ENCODE peak calls at places on chromosomes 16 and 17, in seven cellular contexts. R is adrenal gland, L is HepG2, U is esophagus muscularis mucosa, V is A549, X is Panc1, Z is stomach. N is an unnamed sample.

GRCh38 chr16:87080571-87081167 is 236.5 kb downstream of the C16orf95 start:
- DNase-seq in V (no peak), U (no peak), X (no peak), L (no peak), R (no peak), Z (no peak), N (no peak)

GRCh38 chr17:1762906-1763829 is 1.3 kb downstream of the SERPINF1 start:
- DNase-seq in X (no peak), V (no peak), U (no peak), R (no peak), Z (no peak), L (peak; percentile 99), N (peak; percentile 39)

GRCh38 chr17:59783221-59784016 is 76.0 kb downstream of the VMP1 start:
- DNase-seq in Z (no peak), X (no peak), R (no peak), L (no peak), U (no peak), V (peak; percentile 58), N (peak; percentile 75)

GRCh38 chr17:1813088-1813487 is 16.6 kb downstream of the SMYD4 start:
- DNase-seq in L (no peak), R (no peak), V (no peak), X (no peak), Z (no peak), U (no peak), N (no peak)

GRCh38 chr16:89431158-89431584 is 59.2 kb downstream of the ANKRD11 start:
- DNase-seq in L (no peak), R (no peak), Z (peak; percentile 50), X (no peak), V (peak; percentile 52), U (no peak), N (no peak)

GRCh38 chr16:68954871-68955635 is 111.7 kb downstream of the TANGO6 start:
- DNase-seq in X (no peak), Z (no peak), U (no peak), V (no peak), R (no peak), L (no peak), N (no peak)

GRCh38 chr16:72536673-72537435 is 364.9 kb upstream of the PMFBP1 start:
- DNase-seq in L (no peak), U (no peak), R (no peak), X (no peak), Z (no peak), V (no peak), N (no peak)

GRCh38 chr16:4391635-4392381 is 20.2 kb downstream of the VASN start:
- DNase-seq in L (no peak), U (no peak), Z (no peak), V (no peak), R (no peak), X (no peak), N (no peak)

GRCh38 chr17:49013311-49014205 is 16.4 kb downstream of the IGF2BP1 start:
- DNase-seq in Z (no peak), R (no peak), V (no peak), L (no peak), X (no peak), U (peak; percentile 90), N (no peak)
- H3K4me1 ChIP-seq in Z (peaks cover 31% of the 10 kb centered on the region), R (no peaks in the 10 kb centered on the region), V (peaks cover 85% of the 10 kb centered on the region), L (peaks cover 97% of the 10 kb centered on the region), X (peaks cover 26% of the 10 kb centered on the region), U (peaks cover 25% of the 10 kb centered on the region), N (peaks cover 5% of the 10 kb centered on the region)

DNA sequence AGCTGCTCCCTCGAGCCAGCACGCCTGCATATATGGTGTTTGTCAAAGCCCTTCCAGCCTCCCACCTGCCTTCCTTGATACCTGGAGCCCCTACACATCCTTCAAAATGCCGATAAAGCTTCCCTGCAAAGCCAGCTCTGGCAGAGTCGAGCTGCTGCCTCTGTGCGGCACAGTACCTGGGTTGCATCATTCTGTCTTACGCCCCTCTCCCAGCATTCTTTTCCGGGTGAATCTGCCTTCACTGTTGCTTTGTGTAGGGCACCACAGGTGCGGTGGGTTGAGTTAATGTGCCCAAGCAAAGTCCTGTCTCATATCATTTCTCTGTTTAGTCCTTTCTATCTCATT is 8.6 kb upstream of the CD300E start:
- DNase-seq in Z (no peak), L (no peak), X (no peak), U (no peak), R (no peak), V (no peak), N (no peak)
- H3K27ac ChIP-seq in Z (no peak overlapping the region), L (no peak overlapping the region), X (no peak overlapping the region), U (no peak overlapping the region), R (no peak overlapping the region), V (peak overlapping the region; percentile 17), N (no peak overlapping the region)

DNA sequence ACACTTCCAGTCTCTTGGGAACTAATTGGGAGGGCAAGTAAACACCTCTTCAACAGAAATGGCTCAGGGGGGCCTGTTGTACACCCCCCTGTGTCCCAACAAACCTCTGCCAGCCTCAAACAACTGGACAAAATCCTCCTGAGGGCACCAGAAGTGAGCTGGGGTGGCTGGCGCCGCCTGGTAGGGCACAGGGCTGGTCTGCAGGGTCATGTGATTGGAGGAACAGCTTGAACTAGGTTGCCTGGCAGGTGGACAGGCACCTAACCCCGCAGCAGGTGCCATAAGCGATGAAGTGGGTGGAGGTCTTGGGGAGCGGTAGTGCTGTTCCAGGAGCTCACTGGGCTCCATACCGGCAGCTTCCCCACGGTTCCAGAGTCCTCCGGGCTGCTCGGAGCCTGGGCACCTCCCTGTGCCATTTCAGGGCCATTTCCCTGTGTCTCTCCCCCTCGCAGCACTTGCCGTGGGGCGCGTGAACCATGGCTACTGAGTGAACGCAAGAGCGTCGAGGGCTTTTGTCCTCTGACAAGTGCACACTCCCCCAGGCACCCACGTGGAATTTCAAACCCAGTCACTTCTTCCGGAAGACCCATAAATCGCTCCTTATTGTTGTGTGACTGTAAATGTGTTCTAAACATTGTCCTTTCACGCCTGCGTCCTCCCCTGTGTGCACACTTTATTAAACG is 101.5 kb downstream of the SEC14L1 start:
- DNase-seq in L (no peak), X (no peak), U (no peak), Z (no peak), R (no peak), V (no peak), N (no peak)
- TF ChIP-seq CTCF in L (peak; percentile 37), X (no peak), U (no peak), Z (no peak), R (no peak), V (no peak), N (no peak)

GRCh38 chr16:23950898-23951297 is 115.1 kb downstream of the PRKCB start:
- DNase-seq in Z (no peak), U (no peak), R (no peak), X (no peak), L (no peak), V (no peak), N (no peak)
- H3K4me1 ChIP-seq in Z (peaks cover 41% of the 10 kb centered on the region), U (no peaks in the 10 kb centered on the region), R (no peaks in the 10 kb centered on the region), X (no peaks in the 10 kb centered on the region), L (no peaks in the 10 kb centered on the region), V (no peaks in the 10 kb centered on the region), N (no peaks in the 10 kb centered on the region)

DNA sequence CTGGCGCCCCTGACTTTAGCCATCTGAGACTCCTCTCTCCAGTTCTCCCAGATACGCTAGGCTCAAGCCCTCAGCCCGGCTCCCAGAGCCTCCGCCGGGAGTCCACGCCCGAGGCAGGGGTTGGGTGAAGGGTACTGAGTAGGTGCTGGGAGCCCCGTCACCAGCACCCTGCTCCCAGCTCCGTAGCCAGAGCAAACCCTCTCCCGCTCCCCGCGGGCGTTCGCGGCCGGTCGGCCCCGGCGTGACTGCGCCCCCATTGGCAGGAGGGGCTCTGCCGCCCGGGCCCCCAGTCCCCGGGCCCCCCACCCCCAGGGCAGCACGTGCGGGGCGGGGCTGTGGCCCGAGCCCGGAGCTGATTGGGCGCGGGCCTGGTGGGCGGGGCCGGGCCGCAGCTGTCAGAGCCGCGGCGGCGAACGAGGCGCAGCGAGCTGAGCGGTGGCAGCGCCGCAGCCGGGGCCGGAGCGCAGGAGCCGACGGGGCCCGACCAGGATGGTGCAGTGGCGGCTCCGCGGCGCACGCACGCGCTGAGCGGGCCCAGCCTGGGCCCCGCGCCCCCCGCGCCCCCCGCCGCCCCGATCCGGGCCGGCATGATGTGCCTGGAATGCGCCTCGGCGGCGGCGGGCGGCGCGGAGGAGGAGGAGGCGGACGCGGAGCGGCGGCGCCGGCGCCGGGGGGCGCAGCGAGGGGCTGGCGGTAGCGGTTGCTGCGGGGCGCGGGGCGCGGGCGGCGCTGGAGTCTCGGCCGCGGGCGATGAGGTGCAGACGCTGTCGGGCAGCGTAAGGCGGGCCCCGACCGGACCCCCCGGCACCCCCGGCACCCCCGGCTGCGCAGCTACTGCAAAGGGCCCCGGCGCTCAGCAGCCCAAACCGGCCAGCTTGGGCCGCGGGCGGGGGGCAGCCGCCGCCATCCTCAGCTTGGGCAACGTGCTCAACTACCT is at the start of gene SPNS2:
- DNase-seq in Z (peak; percentile 83), V (peak; percentile 93), U (no peak), L (no peak), X (no peak), R (peak; percentile 44), N (no peak)
- H3K27ac ChIP-seq in Z (peak within 1 kb of the TSS; percentile 74), V (peak within 1 kb of the TSS; percentile 23), U (peak within 1 kb of the TSS; percentile 51), L (no peak within 1 kb of the TSS), X (no peak within 1 kb of the TSS), R (no peak within 1 kb of the TSS), N (no peak within 1 kb of the TSS)

GRCh38 chr17:45106582-45106981 is 25.7 kb downstream of the PLCD3 start:
- DNase-seq in V (no peak), U (no peak), Z (no peak), R (no peak), X (no peak), L (no peak), N (no peak)

GRCh38 chr17:45104907-45105624 is 27.2 kb downstream of the PLCD3 start:
- DNase-seq in V (no peak), R (no peak), L (no peak), Z (no peak), X (no peak), U (no peak), N (no peak)

GRCh38 chr17:45104497-45104896 is 27.8 kb downstream of the PLCD3 start:
- DNase-seq in Z (no peak), V (no peak), U (no peak), L (no peak), X (no peak), R (no peak), N (no peak)

GRCh38 chr17:45107286-45107685 is 25.0 kb downstream of the PLCD3 start:
- DNase-seq in X (no peak), V (no peak), U (no peak), Z (no peak), L (no peak), R (no peak), N (no peak)

DNA sequence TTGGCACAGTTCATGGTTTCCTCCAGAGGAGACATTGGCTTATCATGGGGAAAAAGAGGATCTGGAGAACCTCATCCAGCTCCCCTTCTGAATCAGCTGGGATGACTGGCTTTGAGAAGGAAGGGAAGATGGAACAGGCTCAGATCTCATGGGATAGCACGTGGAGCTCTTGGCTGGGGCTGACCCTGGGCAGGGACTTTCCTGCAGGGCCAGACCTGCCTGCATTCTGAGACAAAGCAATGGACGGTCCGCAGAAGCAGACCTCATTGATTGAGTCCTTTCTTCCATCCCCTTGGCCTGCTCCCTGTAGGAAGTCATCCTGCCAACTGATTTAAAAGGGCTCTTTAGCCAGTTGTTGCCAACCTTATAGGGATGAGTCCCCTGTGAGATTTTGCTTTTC is 26.2 kb downstream of the PLCD3 start:
- DNase-seq in Z (no peak), V (no peak), U (no peak), X (no peak), R (no peak), L (no peak), N (no peak)
- TF ChIP-seq CTCF in Z (no peak), V (no peak), U (no peak), X (no peak), R (no peak), L (no peak), N (no peak)